ENCODE peak calls at places on chromosomes 5 and 9, in seven cellular contexts. One of them, this sample, is unnamed.

GRCh38 chr5:63070001-63070400 is 491.4 kb downstream of the LRRC70 start:
- DNase-seq in ovary: no peak
- DNase-seq in uterus: no peak
- DNase-seq in left ventricle myocardium inferior: no peak
- DNase-seq in GM23338: peak
- DNase-seq in psoas muscle: no peak
- DNase-seq in fibroblast of lung: no peak
- DNase-seq in this sample: no peak

GRCh38 chr9:117160254-117160653 is 254.6 kb downstream of the ASTN2 start:
- DNase-seq in uterus: no peak
- DNase-seq in ovary: no peak
- DNase-seq in left ventricle myocardium inferior: no peak
- DNase-seq in fibroblast of lung: no peak
- DNase-seq in GM23338: peak
- DNase-seq in psoas muscle: no peak
- DNase-seq in this sample: no peak

GRCh38 chr5:72369301-72370079 is 49.3 kb downstream of the PTCD2 start:
- DNase-seq in ovary: no peak
- DNase-seq in GM23338: no peak
- DNase-seq in psoas muscle: no peak
- DNase-seq in uterus: no peak
- DNase-seq in fibroblast of lung: no peak
- DNase-seq in left ventricle myocardium inferior: no peak
- DNase-seq in this sample: no peak

GRCh38 chr5:5979362-5979760 is 399.0 kb downstream of the MED10 start:
- DNase-seq in GM23338: peak
- DNase-seq in fibroblast of lung: no peak
- DNase-seq in left ventricle myocardium inferior: no peak
- DNase-seq in uterus: peak
- DNase-seq in ovary: peak
- DNase-seq in psoas muscle: no peak
- DNase-seq in this sample: no peak

GRCh38 chr9:17229945-17230560 is 95.2 kb downstream of the CNTLN start:
- DNase-seq in uterus: no peak
- DNase-seq in fibroblast of lung: no peak
- DNase-seq in left ventricle myocardium inferior: no peak
- DNase-seq in ovary: no peak
- DNase-seq in psoas muscle: no peak
- DNase-seq in GM23338: peak
- DNase-seq in this sample: no peak

GRCh38 chr5:1876708-1877433 is 5.9 kb downstream of the IRX4 start:
- DNase-seq in ovary: no peak
- DNase-seq in fibroblast of lung: no peak
- DNase-seq in psoas muscle: no peak
- DNase-seq in GM23338: peak
- DNase-seq in uterus: no peak
- DNase-seq in left ventricle myocardium inferior: no peak
- DNase-seq in this sample: no peak

GRCh38 chr9:26809795-26810194 is 82.8 kb downstream of the CAAP1 start:
- DNase-seq in fibroblast of lung: peak
- DNase-seq in left ventricle myocardium inferior: no peak
- DNase-seq in uterus: no peak
- DNase-seq in GM23338: no peak
- DNase-seq in psoas muscle: no peak
- DNase-seq in ovary: no peak
- DNase-seq in this sample: peak

GRCh38 chr5:67494186-67494842 is 297.7 kb upstream of the CD180 start:
- DNase-seq in fibroblast of lung: no peak
- DNase-seq in GM23338: no peak
- DNase-seq in psoas muscle: peak
- DNase-seq in uterus: peak
- DNase-seq in left ventricle myocardium inferior: no peak
- DNase-seq in ovary: peak
- DNase-seq in this sample: no peak

GRCh38 chr5:17425385-17426070 is 72.5 kb upstream of the TAF11L2 start:
- DNase-seq in fibroblast of lung: no peak
- DNase-seq in left ventricle myocardium inferior: no peak
- DNase-seq in psoas muscle: no peak
- DNase-seq in GM23338: no peak
- DNase-seq in ovary: no peak
- DNase-seq in uterus: no peak
- DNase-seq in this sample: no peak

GRCh38 chr5:149265559-149265958 is 6.1 kb upstream of the AFAP1L1 start:
- DNase-seq in left ventricle myocardium inferior: no peak
- DNase-seq in GM23338: peak
- DNase-seq in psoas muscle: no peak
- DNase-seq in uterus: no peak
- DNase-seq in fibroblast of lung: peak
- DNase-seq in ovary: no peak
- DNase-seq in this sample: peak

GRCh38 chr9:98018347-98018746 is 35.2 kb downstream of the ANP32B start:
- DNase-seq in fibroblast of lung: no peak
- DNase-seq in uterus: no peak
- DNase-seq in left ventricle myocardium inferior: no peak
- DNase-seq in psoas muscle: no peak
- DNase-seq in ovary: no peak
- DNase-seq in GM23338: no peak
- DNase-seq in this sample: no peak

GRCh38 chr5:37799865-37800421 is 39.9 kb downstream of the GDNF start:
- DNase-seq in uterus: no peak
- DNase-seq in ovary: no peak
- DNase-seq in left ventricle myocardium inferior: no peak
- DNase-seq in fibroblast of lung: no peak
- DNase-seq in GM23338: no peak
- DNase-seq in psoas muscle: no peak
- DNase-seq in this sample: no peak

GRCh38 chr9:136840877-136841645 is 1.2 kb upstream of the AJM1 start:
- DNase-seq in uterus: no peak
- DNase-seq in left ventricle myocardium inferior: no peak
- DNase-seq in fibroblast of lung: peak
- DNase-seq in GM23338: peak
- DNase-seq in psoas muscle: no peak
- DNase-seq in ovary: peak
- DNase-seq in this sample: no peak

GRCh38 chr5:127826011-127826410 is 122.8 kb downstream of the CCDC192 start:
- DNase-seq in uterus: no peak
- DNase-seq in ovary: no peak
- DNase-seq in GM23338: no peak
- DNase-seq in left ventricle myocardium inferior: no peak
- DNase-seq in psoas muscle: no peak
- DNase-seq in fibroblast of lung: peak
- DNase-seq in this sample: peak

GRCh38 chr5:63831381-63831780 is 130.9 kb downstream of the HTR1A start:
- DNase-seq in left ventricle myocardium inferior: no peak
- DNase-seq in GM23338: no peak
- DNase-seq in fibroblast of lung: no peak
- DNase-seq in psoas muscle: no peak
- DNase-seq in ovary: no peak
- DNase-seq in uterus: no peak
- DNase-seq in this sample: no peak

GRCh38 chr5:1435369-1435768 is 9.9 kb downstream of the SLC6A3 start:
- DNase-seq in psoas muscle: no peak
- DNase-seq in left ventricle myocardium inferior: no peak
- DNase-seq in ovary: no peak
- DNase-seq in uterus: no peak
- DNase-seq in GM23338: no peak
- DNase-seq in fibroblast of lung: no peak
- DNase-seq in this sample: no peak

GRCh38 chr5:176132471-176133288 is 105.5 kb upstream of the SIMC1 start:
- DNase-seq in psoas muscle: no peak
- DNase-seq in ovary: peak
- DNase-seq in uterus: no peak
- DNase-seq in left ventricle myocardium inferior: no peak
- DNase-seq in fibroblast of lung: no peak
- DNase-seq in GM23338: peak
- DNase-seq in this sample: no peak

GRCh38 chr5:32283539-32284377 is 29.0 kb downstream of the MTMR12 start:
- DNase-seq in fibroblast of lung: no peak
- DNase-seq in left ventricle myocardium inferior: no peak
- DNase-seq in GM23338: no peak
- DNase-seq in uterus: no peak
- DNase-seq in ovary: no peak
- DNase-seq in psoas muscle: no peak
- DNase-seq in this sample: peak

GRCh38 chr5:42268630-42269029 is 154.6 kb upstream of the GHR start:
- DNase-seq in uterus: no peak
- DNase-seq in GM23338: no peak
- DNase-seq in left ventricle myocardium inferior: no peak
- DNase-seq in fibroblast of lung: peak
- DNase-seq in ovary: no peak
- DNase-seq in psoas muscle: no peak
- DNase-seq in this sample: peak

GRCh38 chr5:54693936-54694510 is 176.5 kb downstream of the SNX18 start:
- DNase-seq in left ventricle myocardium inferior: no peak
- DNase-seq in fibroblast of lung: no peak
- DNase-seq in uterus: no peak
- DNase-seq in GM23338: no peak
- DNase-seq in psoas muscle: no peak
- DNase-seq in ovary: no peak
- DNase-seq in this sample: no peak

GRCh38 chr9:89604463-89605180 is at the start of gene GADD45G:
- DNase-seq in uterus: peak
- DNase-seq in psoas muscle: peak
- DNase-seq in ovary: peak
- DNase-seq in fibroblast of lung: peak
- DNase-seq in left ventricle myocardium inferior: peak
- DNase-seq in GM23338: peak
- DNase-seq in this sample: peak
- TF ChIP-seq CTCF in uterus: peak
- TF ChIP-seq CTCF in psoas muscle: no peak
- TF ChIP-seq CTCF in ovary: no peak
- TF ChIP-seq CTCF in fibroblast of lung: no peak
- TF ChIP-seq CTCF in left ventricle myocardium inferior: peak
- TF ChIP-seq CTCF in GM23338: no peak
- TF ChIP-seq CTCF in this sample: no peak

DNA sequence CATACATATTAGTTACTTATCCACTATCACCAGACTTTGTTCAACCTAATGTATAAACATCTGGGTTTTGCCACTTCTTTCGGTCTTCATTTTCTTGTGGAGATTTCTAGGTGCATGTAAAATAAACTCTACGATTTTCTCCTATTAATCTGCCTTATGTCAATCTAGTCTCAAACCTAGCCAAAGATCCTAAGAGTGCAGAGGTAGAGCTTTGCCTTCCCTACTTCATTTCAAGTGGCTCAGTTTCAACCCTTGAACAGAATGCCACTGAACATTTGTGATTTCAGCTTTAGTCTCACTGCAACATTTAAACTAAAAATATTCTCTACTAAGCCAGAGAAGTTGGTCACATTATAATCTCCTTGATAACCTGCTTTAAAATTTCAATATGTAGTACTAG is 94.0 kb downstream of the EDIL3 start:
- DNase-seq in fibroblast of lung: no peak
- DNase-seq in psoas muscle: no peak
- DNase-seq in GM23338: no peak
- DNase-seq in left ventricle myocardium inferior: no peak
- DNase-seq in uterus: no peak
- DNase-seq in ovary: no peak
- DNase-seq in this sample: no peak
- H3K27ac ChIP-seq in fibroblast of lung: no peak
- H3K27ac ChIP-seq in psoas muscle: no peak
- H3K27ac ChIP-seq in GM23338: no peak
- H3K27ac ChIP-seq in left ventricle myocardium inferior: no peak
- H3K27ac ChIP-seq in uterus: no peak
- H3K27ac ChIP-seq in ovary: no peak
- H3K27ac ChIP-seq in this sample: peak

GRCh38 chr5:123095694-123096120 is 6.7 kb downstream of the PRDM6 start:
- DNase-seq in ovary: no peak
- DNase-seq in uterus: no peak
- DNase-seq in psoas muscle: no peak
- DNase-seq in left ventricle myocardium inferior: no peak
- DNase-seq in GM23338: no peak
- DNase-seq in fibroblast of lung: peak
- DNase-seq in this sample: no peak
- H3K4me3 ChIP-seq in ovary: no peak
- H3K4me3 ChIP-seq in uterus: no peak
- H3K4me3 ChIP-seq in psoas muscle: no peak
- H3K4me3 ChIP-seq in left ventricle myocardium inferior: peak
- H3K4me3 ChIP-seq in GM23338: peak
- H3K4me3 ChIP-seq in fibroblast of lung: peak
- H3K4me3 ChIP-seq in this sample: no peak

GRCh38 chr9:92043002-92043401 is 72.2 kb downstream of the SPTLC1 start:
- DNase-seq in fibroblast of lung: no peak
- DNase-seq in GM23338: no peak
- DNase-seq in uterus: no peak
- DNase-seq in psoas muscle: no peak
- DNase-seq in left ventricle myocardium inferior: no peak
- DNase-seq in ovary: no peak
- DNase-seq in this sample: no peak

GRCh38 chr9:92044945-92045344 is 70.3 kb downstream of the SPTLC1 start:
- DNase-seq in uterus: no peak
- DNase-seq in GM23338: no peak
- DNase-seq in left ventricle myocardium inferior: no peak
- DNase-seq in fibroblast of lung: no peak
- DNase-seq in psoas muscle: no peak
- DNase-seq in ovary: no peak
- DNase-seq in this sample: no peak

GRCh38 chr9:92048924-92049625 is 66.1 kb downstream of the SPTLC1 start:
- DNase-seq in GM23338: peak
- DNase-seq in psoas muscle: no peak
- DNase-seq in ovary: no peak
- DNase-seq in fibroblast of lung: peak
- DNase-seq in left ventricle myocardium inferior: no peak
- DNase-seq in uterus: no peak
- DNase-seq in this sample: no peak

GRCh38 chr9:92047500-92047899 is 67.7 kb downstream of the SPTLC1 start:
- DNase-seq in fibroblast of lung: no peak
- DNase-seq in uterus: no peak
- DNase-seq in GM23338: no peak
- DNase-seq in ovary: no peak
- DNase-seq in left ventricle myocardium inferior: no peak
- DNase-seq in psoas muscle: no peak
- DNase-seq in this sample: no peak

GRCh38 chr9:92046676-92047075 is 68.5 kb downstream of the SPTLC1 start:
- DNase-seq in uterus: no peak
- DNase-seq in fibroblast of lung: peak
- DNase-seq in psoas muscle: no peak
- DNase-seq in GM23338: no peak
- DNase-seq in ovary: peak
- DNase-seq in left ventricle myocardium inferior: no peak
- DNase-seq in this sample: no peak
- TF ChIP-seq CTCF in uterus: no peak
- TF ChIP-seq CTCF in fibroblast of lung: no peak
- TF ChIP-seq CTCF in psoas muscle: no peak
- TF ChIP-seq CTCF in GM23338: no peak
- TF ChIP-seq CTCF in ovary: no peak
- TF ChIP-seq CTCF in left ventricle myocardium inferior: no peak
- TF ChIP-seq CTCF in this sample: no peak

GRCh38 chr5:142512680-142513042 is 173.2 kb downstream of the FGF1 start:
- DNase-seq in GM23338: no peak
- DNase-seq in uterus: no peak
- DNase-seq in psoas muscle: no peak
- DNase-seq in left ventricle myocardium inferior: no peak
- DNase-seq in fibroblast of lung: peak
- DNase-seq in ovary: no peak
- DNase-seq in this sample: peak
- H3K27ac ChIP-seq in GM23338: no peak
- H3K27ac ChIP-seq in uterus: no peak
- H3K27ac ChIP-seq in psoas muscle: no peak
- H3K27ac ChIP-seq in left ventricle myocardium inferior: peak
- H3K27ac ChIP-seq in fibroblast of lung: no peak
- H3K27ac ChIP-seq in ovary: no peak
- H3K27ac ChIP-seq in this sample: no peak

GRCh38 chr5:171978016-171978415 is 28.4 kb downstream of the FBXW11 start:
- DNase-seq in psoas muscle: no peak
- DNase-seq in ovary: no peak
- DNase-seq in fibroblast of lung: no peak
- DNase-seq in uterus: no peak
- DNase-seq in GM23338: no peak
- DNase-seq in left ventricle myocardium inferior: no peak
- DNase-seq in this sample: no peak
- H3K4me3 ChIP-seq in psoas muscle: no peak
- H3K4me3 ChIP-seq in ovary: no peak
- H3K4me3 ChIP-seq in fibroblast of lung: no peak
- H3K4me3 ChIP-seq in uterus: no peak
- H3K4me3 ChIP-seq in GM23338: peak
- H3K4me3 ChIP-seq in left ventricle myocardium inferior: no peak
- H3K4me3 ChIP-seq in this sample: no peak

This sample was measured in brain microvascular endothelial cell.